ENCODE peak calls at places on chromosomes 2 and 18, in eight cellular contexts. N is skeletal muscle cell, V is neural progenitor cell, E is fibroblast of pulmonary artery, W is transverse colon, B is cardiac muscle cell, I is upper lobe of right lung, G is dorsolateral prefrontal cortex. C is an unnamed sample.

GRCh38 chr2:1854747-1855146 is 110.4 kb upstream of the PXDN start:
- DNase-seq in B (peak; percentile 52), W (no peak), I (no peak), G (peak; percentile 83), V (peak; percentile 86), E (peak; percentile 50), N (peak; percentile 9), C (no peak)

GRCh38 chr18:50091495-50092249 is 103.3 kb downstream of the MYO5B start:
- DNase-seq in V (no peak), I (no peak), W (no peak), G (no peak), N (no peak), E (no peak), B (no peak), C (peak; percentile 37)

GRCh38 chr2:14197293-14197692 is 435.2 kb upstream of the LRATD1 start:
- DNase-seq in N (no peak), I (no peak), W (no peak), E (no peak), V (no peak), B (no peak), G (no peak), C (no peak)

GRCh38 chr2:78132391-78133370 is 610.5 kb upstream of the LRRTM4 start:
- DNase-seq in E (no peak), G (no peak), W (no peak), I (no peak), B (no peak), V (no peak), N (no peak), C (no peak)

GRCh38 chr2:74019516-74019915 is 34.8 kb downstream of the TET3 start:
- DNase-seq in N (no peak), B (no peak), I (no peak), E (no peak), W (no peak), V (no peak), G (no peak), C (no peak)

GRCh38 chr2:160388464-160389263 is 104.9 kb downstream of the RBMS1 start:
- DNase-seq in W (peak; percentile 32), N (no peak), G (no peak), E (no peak), I (no peak), B (no peak), V (peak; percentile 48), C (no peak)

GRCh38 chr2:20509766-20510490 is 63.1 kb downstream of the RHOB start:
- DNase-seq in B (peak; percentile 56), N (no peak), E (peak; percentile 13), V (peak; percentile 87), G (peak; percentile 78), W (peak; percentile 61), I (peak; percentile 86), C (peak; percentile 80)

GRCh38 chr2:86304416-86304815 is 33.0 kb downstream of the REEP1 start:
- DNase-seq in B (no peak), E (no peak), G (no peak), V (peak; percentile 65), I (no peak), N (no peak), W (no peak), C (no peak)

GRCh38 chr2:240893363-240893828 is 2.6 kb downstream of the MAB21L4 start:
- DNase-seq in B (peak; percentile 51), V (peak; percentile 85), W (no peak), N (no peak), G (peak; percentile 55), I (no peak), E (no peak), C (peak; percentile 57)

GRCh38 chr2:145744541-145745386 is 1224.8 kb upstream of the ZEB2 start:
- DNase-seq in W (no peak), B (peak; percentile 92), I (no peak), G (no peak), N (peak; percentile 80), E (peak; percentile 87), V (no peak), C (peak; percentile 28)

GRCh38 chr2:96788393-96789244 is 27.4 kb upstream of the CNNM3 start:
- DNase-seq in I (no peak), N (no peak), W (peak; percentile 87), E (peak; percentile 23), V (no peak), G (peak; percentile 61), B (peak; percentile 27), C (peak; percentile 62)

GRCh38 chr2:38466409-38466808 is 89.3 kb upstream of the ATL2 start:
- DNase-seq in E (no peak), I (no peak), V (no peak), B (no peak), N (no peak), W (no peak), G (no peak), C (no peak)

GRCh38 chr2:139159177-139159576 is 379.0 kb upstream of the NXPH2 start:
- DNase-seq in I (no peak), E (no peak), B (no peak), G (no peak), N (no peak), W (no peak), V (no peak), C (no peak)

GRCh38 chr2:197136452-197136851 is 174.1 kb downstream of the ANKRD44 start:
- DNase-seq in V (no peak), N (no peak), G (no peak), E (no peak), B (no peak), W (no peak), I (no peak), C (no peak)

GRCh38 chr2:241052677-241053360 is 49.3 kb downstream of the MTERF4 start:
- DNase-seq in E (no peak), V (no peak), I (no peak), B (no peak), G (peak; percentile 21), N (no peak), W (no peak), C (no peak)

GRCh38 chr2:131156452-131157149 is 51.5 kb downstream of the PLEKHB2 start:
- DNase-seq in N (no peak), W (no peak), I (no peak), G (no peak), E (no peak), B (no peak), V (no peak), C (no peak)

GRCh38 chr2:190649798-190650390 is 1.0 kb downstream of the NAB1 start:
- DNase-seq in E (peak; percentile 52), I (no peak), G (no peak), V (peak; percentile 29), W (no peak), B (peak; percentile 55), N (no peak), C (peak; percentile 60)

GRCh38 chr18:61602836-61603235 is 269.6 kb downstream of the CDH20 start:
- DNase-seq in B (no peak), N (no peak), E (no peak), G (no peak), V (no peak), W (no peak), I (no peak), C (no peak)

GRCh38 chr18:58813090-58813489 is 51.6 kb upstream of the ZNF532 start:
- DNase-seq in W (no peak), I (no peak), G (no peak), V (no peak), B (no peak), E (no peak), N (no peak), C (no peak)

GRCh38 chr2:229922449-229923386 is at the start of gene FBXO36:
- DNase-seq in G (peak; percentile 84), V (peak; percentile 95), I (peak; percentile 94), B (no peak), E (peak; percentile 54), N (peak; percentile 53), W (peak; percentile 90), C (peak; percentile 92)

DNA sequence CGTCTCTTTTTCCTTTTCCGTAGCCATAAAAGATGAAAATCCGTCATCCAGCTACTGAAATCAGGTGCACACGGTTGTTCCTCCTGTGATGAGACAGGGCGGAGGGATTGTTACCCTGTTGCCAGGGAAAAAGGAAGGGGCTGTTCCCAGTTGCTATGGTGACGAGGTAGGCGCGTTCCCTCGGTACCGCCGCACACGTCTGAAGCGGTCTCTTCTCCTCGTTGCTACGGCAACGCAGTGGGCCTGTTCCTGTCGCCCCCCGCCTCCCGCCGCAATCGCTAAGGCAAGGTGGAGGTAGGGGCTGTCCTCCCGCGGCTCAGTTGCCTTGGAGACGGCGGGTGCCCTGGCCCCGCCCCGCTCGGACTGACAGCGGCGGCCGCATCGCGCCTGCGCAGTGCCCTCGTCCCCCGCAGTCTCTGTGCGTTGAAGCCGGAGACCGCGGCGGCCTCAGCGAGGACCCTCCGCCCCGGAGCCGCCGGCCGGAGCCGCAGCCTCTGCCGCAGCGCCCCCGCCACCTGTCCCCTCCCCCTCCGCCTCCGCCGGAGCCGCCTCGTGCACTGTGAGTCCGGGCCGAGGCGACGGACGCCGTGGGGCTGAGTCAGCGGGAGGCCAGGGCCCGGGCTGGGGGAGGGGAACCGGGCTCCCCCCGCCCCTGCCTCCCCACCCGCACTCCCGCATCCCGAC is at the start of gene MAPRE3:
- DNase-seq in W (peak; percentile 86), N (no peak), E (peak; percentile 68), I (peak; percentile 93), B (peak; percentile 75), G (peak; percentile 92), V (peak; percentile 100), C (peak; percentile 83)
- H3K4me3 ChIP-seq in W (peak within 1 kb of the TSS; percentile 69), N (peak within 1 kb of the TSS; percentile 65), E (peak within 1 kb of the TSS; percentile 74), I (peak within 1 kb of the TSS; percentile 81), B (peak within 1 kb of the TSS; percentile 91), G (peak within 1 kb of the TSS; percentile 84), V (peak within 1 kb of the TSS; percentile 78), C (peak within 1 kb of the TSS; percentile 59)

GRCh38 chr2:219632758-219633101 is 5.3 kb downstream of the SLC4A3 start:
- DNase-seq in V (no peak), E (no peak), G (no peak), N (no peak), W (no peak), I (no peak), B (no peak), C (no peak)
- H3K4me3 ChIP-seq in V (no peak overlapping the region), E (no peak overlapping the region), G (no peak overlapping the region), N (no peak overlapping the region), W (no peak overlapping the region), I (no peak overlapping the region), B (no peak overlapping the region), C (no peak overlapping the region)

DNA sequence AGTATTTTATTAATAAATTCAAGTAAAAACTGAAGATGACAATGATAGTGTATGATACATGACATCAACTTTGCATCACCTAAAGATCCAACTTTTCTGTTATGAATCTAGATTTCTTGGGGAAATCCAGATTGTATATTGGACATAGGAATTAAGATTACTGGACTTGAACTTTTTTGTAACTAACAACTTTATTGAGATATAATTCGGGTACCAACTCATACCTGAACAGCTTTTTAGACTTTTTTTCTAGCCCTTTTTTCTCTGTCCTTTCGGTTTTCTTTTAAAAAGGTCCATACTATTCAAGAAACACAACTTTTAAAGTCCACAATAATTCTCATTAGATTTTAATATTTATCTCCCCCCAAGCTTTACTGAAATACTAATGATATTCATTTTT is 1.1 kb upstream of the SOCS6 start:
- DNase-seq in N (no peak), V (no peak), G (no peak), E (no peak), I (no peak), B (no peak), W (no peak), C (no peak)
- H3K4me3 ChIP-seq in N (no peak overlapping the region), V (peak overlapping the region; percentile 77), G (no peak overlapping the region), E (no peak overlapping the region), I (no peak overlapping the region), B (peak overlapping the region; percentile 99), W (no peak overlapping the region), C (peak overlapping the region; percentile 88)

DNA sequence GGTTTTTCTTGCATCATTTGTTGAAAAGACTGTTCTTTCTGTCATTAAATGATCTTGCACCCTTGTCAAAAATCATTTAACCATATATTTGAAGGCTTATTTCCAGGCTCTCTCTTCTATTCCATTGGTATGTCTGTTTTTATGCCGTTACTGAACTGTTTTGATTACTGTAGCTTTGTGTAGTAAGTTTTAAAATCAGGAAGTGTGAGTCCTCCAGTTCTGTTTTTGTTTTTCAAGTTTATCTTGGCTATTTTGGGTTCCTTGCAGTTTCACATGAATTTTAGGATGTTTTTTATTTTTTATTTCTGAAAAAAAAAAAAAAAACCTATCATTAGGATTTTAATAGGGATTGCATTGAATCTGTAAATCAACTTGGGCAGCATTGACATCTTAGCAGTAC is 39.0 kb downstream of the SLC39A10 start:
- DNase-seq in I (no peak), G (no peak), V (no peak), B (no peak), N (no peak), E (no peak), W (no peak), C (no peak)
- H3K4me3 ChIP-seq in I (no peak overlapping the region), G (no peak overlapping the region), V (no peak overlapping the region), B (no peak overlapping the region), N (no peak overlapping the region), E (no peak overlapping the region), W (no peak overlapping the region), C (no peak overlapping the region)